ENCODE peak calls at places on chromosomes 2 and 18, in five cellular contexts. One of them, this sample, is unnamed.
A peak's percentile ranks its signal among the peaks of the same experiment; 100 is the strongest.

GRCh38 chr2:231940795-231941194 is 14.6 kb upstream of the NPPC start:
- DNase-seq in keratinocyte: no peak
- DNase-seq in small intestine: no peak
- DNase-seq in heart left ventricle: no peak
- DNase-seq in endodermal cell: no peak
- DNase-seq in this sample: no peak

GRCh38 chr18:13577091-13577697 is 149.2 kb downstream of the FAM210A start:
- DNase-seq in keratinocyte: no peak
- DNase-seq in small intestine: peak; percentile 17
- DNase-seq in heart left ventricle: no peak
- DNase-seq in endodermal cell: peak; percentile 10
- DNase-seq in this sample: no peak

GRCh38 chr18:54924948-54925347 is 34.3 kb downstream of the CCDC68 start:
- DNase-seq in keratinocyte: no peak
- DNase-seq in small intestine: no peak
- DNase-seq in heart left ventricle: no peak
- DNase-seq in endodermal cell: no peak
- DNase-seq in this sample: no peak

GRCh38 chr2:101901241-101901640 is 90.5 kb upstream of the IL1R2 start:
- DNase-seq in keratinocyte: no peak
- DNase-seq in small intestine: no peak
- DNase-seq in heart left ventricle: no peak
- DNase-seq in endodermal cell: no peak
- DNase-seq in this sample: no peak

GRCh38 chr2:71530246-71530986 is 77.1 kb downstream of the DYSF start:
- DNase-seq in keratinocyte: peak; percentile 35
- DNase-seq in small intestine: peak; percentile 42
- DNase-seq in heart left ventricle: no peak
- DNase-seq in endodermal cell: peak; percentile 85
- DNase-seq in this sample: peak; percentile 82

GRCh38 chr2:182481676-182482075 is 54.8 kb upstream of the PDE1A start:
- DNase-seq in keratinocyte: no peak
- DNase-seq in small intestine: no peak
- DNase-seq in heart left ventricle: no peak
- DNase-seq in endodermal cell: no peak
- DNase-seq in this sample: no peak

GRCh38 chr18:74874351-74874750 is 276.7 kb downstream of the ZNF407 start:
- DNase-seq in keratinocyte: no peak
- DNase-seq in small intestine: no peak
- DNase-seq in heart left ventricle: no peak
- DNase-seq in endodermal cell: no peak
- DNase-seq in this sample: no peak

GRCh38 chr18:57446322-57446721 is 11.1 kb downstream of the ONECUT2 start:
- DNase-seq in keratinocyte: no peak
- DNase-seq in small intestine: peak; percentile 52
- DNase-seq in heart left ventricle: no peak
- DNase-seq in endodermal cell: peak; percentile 85
- DNase-seq in this sample: peak; percentile 70

GRCh38 chr2:239323473-239323872 is 77.3 kb downstream of the HDAC4 start:
- DNase-seq in keratinocyte: no peak
- DNase-seq in small intestine: peak; percentile 50
- DNase-seq in heart left ventricle: no peak
- DNase-seq in endodermal cell: peak; percentile 13
- DNase-seq in this sample: no peak

GRCh38 chr2:239198221-239198620 is 202.6 kb downstream of the HDAC4 start:
- DNase-seq in keratinocyte: no peak
- DNase-seq in small intestine: no peak
- DNase-seq in heart left ventricle: no peak
- DNase-seq in endodermal cell: no peak
- DNase-seq in this sample: no peak

GRCh38 chr2:180038997-180039396 is 31.9 kb upstream of the CWC22 start:
- DNase-seq in keratinocyte: no peak
- DNase-seq in small intestine: no peak
- DNase-seq in heart left ventricle: no peak
- DNase-seq in endodermal cell: no peak
- DNase-seq in this sample: no peak

GRCh38 chr2:141888987-141889555 is 241.7 kb downstream of the LRP1B start:
- DNase-seq in keratinocyte: no peak
- DNase-seq in small intestine: no peak
- DNase-seq in heart left ventricle: no peak
- DNase-seq in endodermal cell: no peak
- DNase-seq in this sample: no peak

GRCh38 chr2:68943581-68944568 is 8.8 kb downstream of the GKN2 start:
- DNase-seq in keratinocyte: no peak
- DNase-seq in small intestine: peak; percentile 59
- DNase-seq in heart left ventricle: peak; percentile 44
- DNase-seq in endodermal cell: peak; percentile 92
- DNase-seq in this sample: peak; percentile 89
- H3K27ac ChIP-seq in keratinocyte: no peak overlapping the region
- H3K27ac ChIP-seq in small intestine: no peak overlapping the region
- H3K27ac ChIP-seq in heart left ventricle: no peak overlapping the region
- H3K27ac ChIP-seq in endodermal cell: no peak overlapping the region
- H3K27ac ChIP-seq in this sample: no peak overlapping the region

GRCh38 chr2:176755537-176756135 is 457.0 kb upstream of the HNRNPA3 start:
- DNase-seq in keratinocyte: no peak
- DNase-seq in small intestine: no peak
- DNase-seq in heart left ventricle: no peak
- DNase-seq in endodermal cell: no peak
- DNase-seq in this sample: no peak
- H3K27ac ChIP-seq in keratinocyte: no peak overlapping the region
- H3K27ac ChIP-seq in small intestine: no peak overlapping the region
- H3K27ac ChIP-seq in heart left ventricle: no peak overlapping the region
- H3K27ac ChIP-seq in endodermal cell: no peak overlapping the region
- H3K27ac ChIP-seq in this sample: no peak overlapping the region

GRCh38 chr2:46131-46470 is 204 bp downstream of the FAM110C start:
- DNase-seq in keratinocyte: no peak
- DNase-seq in small intestine: no peak
- DNase-seq in heart left ventricle: no peak
- DNase-seq in endodermal cell: no peak
- DNase-seq in this sample: peak; percentile 48

GRCh38 chr2:46471-47345 is at the start of gene FAM110C:
- DNase-seq in keratinocyte: no peak
- DNase-seq in small intestine: peak; percentile 94
- DNase-seq in heart left ventricle: peak; percentile 49
- DNase-seq in endodermal cell: peak; percentile 86
- DNase-seq in this sample: peak; percentile 84

GRCh38 chr2:55587-56448 is 9.5 kb upstream of the FAM110C start:
- DNase-seq in keratinocyte: no peak
- DNase-seq in small intestine: no peak
- DNase-seq in heart left ventricle: no peak
- DNase-seq in endodermal cell: no peak
- DNase-seq in this sample: no peak

GRCh38 chr2:47346-48218 is 1.3 kb upstream of the FAM110C start:
- DNase-seq in keratinocyte: no peak
- DNase-seq in small intestine: peak; percentile 62
- DNase-seq in heart left ventricle: no peak
- DNase-seq in endodermal cell: no peak
- DNase-seq in this sample: peak; percentile 32

DNA sequence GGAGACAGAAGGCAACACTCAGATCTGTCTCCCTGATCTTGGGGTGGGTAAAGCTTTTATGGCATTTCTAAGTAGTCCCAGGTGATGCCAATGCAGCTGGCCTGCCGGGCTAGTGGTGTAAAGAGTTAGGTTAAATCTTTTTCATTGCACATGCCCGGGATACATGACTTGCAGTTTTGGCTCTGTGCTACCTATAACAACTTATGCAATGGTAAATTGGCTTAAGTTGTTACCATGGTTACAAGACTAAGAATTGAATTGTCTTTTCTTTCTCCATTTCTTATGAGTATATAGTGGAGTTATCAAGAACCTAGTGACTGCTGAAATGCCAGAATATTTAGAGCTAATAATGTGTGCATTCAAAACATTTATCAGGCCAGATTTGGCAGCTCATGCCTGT is 5.3 kb upstream of the FAM110C start:
- DNase-seq in keratinocyte: no peak
- DNase-seq in small intestine: no peak
- DNase-seq in heart left ventricle: no peak
- DNase-seq in endodermal cell: no peak
- DNase-seq in this sample: no peak
- H3K27ac ChIP-seq in keratinocyte: no peak overlapping the region
- H3K27ac ChIP-seq in small intestine: no peak overlapping the region
- H3K27ac ChIP-seq in heart left ventricle: no peak overlapping the region
- H3K27ac ChIP-seq in endodermal cell: no peak overlapping the region
- H3K27ac ChIP-seq in this sample: no peak overlapping the region

GRCh38 chr2:29834036-29834540 is 87.3 kb downstream of the ALK start:
- DNase-seq in keratinocyte: no peak
- DNase-seq in small intestine: no peak
- DNase-seq in heart left ventricle: no peak
- DNase-seq in endodermal cell: no peak
- DNase-seq in this sample: no peak

GRCh38 chr2:29829841-29830240 is 91.5 kb downstream of the ALK start:
- DNase-seq in keratinocyte: no peak
- DNase-seq in small intestine: no peak
- DNase-seq in heart left ventricle: no peak
- DNase-seq in endodermal cell: no peak
- DNase-seq in this sample: no peak

GRCh38 chr2:29834624-29835023 is 86.8 kb downstream of the ALK start:
- DNase-seq in keratinocyte: no peak
- DNase-seq in small intestine: no peak
- DNase-seq in heart left ventricle: no peak
- DNase-seq in endodermal cell: no peak
- DNase-seq in this sample: no peak

GRCh38 chr2:29831560-29831959 is 89.8 kb downstream of the ALK start:
- DNase-seq in keratinocyte: no peak
- DNase-seq in small intestine: no peak
- DNase-seq in heart left ventricle: no peak
- DNase-seq in endodermal cell: no peak
- DNase-seq in this sample: no peak
- H3K27ac ChIP-seq in keratinocyte: no peak overlapping the region
- H3K27ac ChIP-seq in small intestine: no peak overlapping the region
- H3K27ac ChIP-seq in heart left ventricle: no peak overlapping the region
- H3K27ac ChIP-seq in endodermal cell: no peak overlapping the region
- H3K27ac ChIP-seq in this sample: no peak overlapping the region

GRCh38 chr2:188619146-188619545 is 327.5 kb downstream of the GULP1 start:
- DNase-seq in keratinocyte: no peak
- DNase-seq in small intestine: no peak
- DNase-seq in heart left ventricle: no peak
- DNase-seq in endodermal cell: no peak
- DNase-seq in this sample: no peak

GRCh38 chr2:188620916-188621315 is 329.2 kb downstream of the GULP1 start:
- DNase-seq in keratinocyte: no peak
- DNase-seq in small intestine: no peak
- DNase-seq in heart left ventricle: no peak
- DNase-seq in endodermal cell: no peak
- DNase-seq in this sample: no peak

GRCh38 chr2:188623995-188624643 is 332.4 kb downstream of the GULP1 start:
- DNase-seq in keratinocyte: no peak
- DNase-seq in small intestine: no peak
- DNase-seq in heart left ventricle: no peak
- DNase-seq in endodermal cell: no peak
- DNase-seq in this sample: no peak

DNA sequence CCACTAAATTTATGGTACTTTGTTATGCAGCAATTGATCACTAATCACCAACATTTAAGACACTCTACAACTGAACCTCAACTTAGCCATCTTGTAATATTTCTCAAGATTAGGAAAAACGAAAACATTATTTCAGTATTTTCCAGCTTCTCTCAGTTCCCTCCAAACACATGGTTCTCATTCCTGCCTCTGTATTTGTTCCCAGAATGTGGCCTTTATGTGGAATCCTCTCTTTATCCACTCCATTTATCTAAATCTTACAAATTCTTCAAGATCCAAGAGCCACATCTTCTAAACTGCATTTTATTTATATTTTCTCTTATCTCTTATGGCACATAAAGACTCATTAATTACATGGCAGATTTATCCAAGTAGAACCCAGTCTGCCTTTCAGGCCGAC is 331.2 kb downstream of the GULP1 start:
- DNase-seq in keratinocyte: no peak
- DNase-seq in small intestine: no peak
- DNase-seq in heart left ventricle: no peak
- DNase-seq in endodermal cell: no peak
- DNase-seq in this sample: no peak
- H3K27ac ChIP-seq in keratinocyte: no peak overlapping the region
- H3K27ac ChIP-seq in small intestine: no peak overlapping the region
- H3K27ac ChIP-seq in heart left ventricle: peak overlapping the region; percentile 4
- H3K27ac ChIP-seq in endodermal cell: no peak overlapping the region
- H3K27ac ChIP-seq in this sample: no peak overlapping the region

This sample was measured in GM23338.